ENCODE peak calls at places on chromosomes 12 and 14, in five cellular contexts. N is adrenal gland, R is IMR-90, D is BJ, E is hepatocyte. S is an unnamed sample.

GRCh38 chr12:120230326-120230973 is 29.5 kb upstream of the RPLP0 start:
- DNase-seq in N (peak), R (peak), D (peak), E (peak), S (no peak)

GRCh38 chr12:86241600-86241999 is 14.6 kb downstream of the MGAT4C start:
- DNase-seq in N (no peak), R (no peak), D (no peak), E (no peak), S (no peak)

GRCh38 chr12:75834591-75834990 is 197.0 kb downstream of the PHLDA1 start:
- DNase-seq in N (no peak), R (peak), D (no peak), E (no peak), S (no peak)

GRCh38 chr14:90574640-90575131 is 177.9 kb downstream of the CALM1 start:
- DNase-seq in N (no peak), R (no peak), D (no peak), E (no peak), S (no peak)

GRCh38 chr12:114668905-114669304 is 15.1 kb downstream of the TBX3 start:
- DNase-seq in N (peak), R (no peak), D (no peak), E (peak), S (no peak)

GRCh38 chr14:72142328-72142727 is 210.1 kb downstream of the RGS6 start:
- DNase-seq in N (no peak), R (no peak), D (no peak), E (no peak), S (no peak)

GRCh38 chr14:72463291-72463866 is 430.5 kb downstream of the DPF3 start:
- DNase-seq in N (peak), R (peak), D (peak), E (peak), S (no peak)

GRCh38 chr12:93441111-93441616 is 583 bp downstream of the UBE2N start:
- DNase-seq in N (peak), R (peak), D (no peak), E (peak), S (peak)

GRCh38 chr14:59090572-59090971 is 97.9 kb upstream of the DAAM1 start:
- DNase-seq in N (no peak), R (no peak), D (no peak), E (no peak), S (no peak)

GRCh38 chr12:2212971-2213869 is 160.4 kb downstream of the CACNA1C start:
- DNase-seq in N (no peak), R (no peak), D (no peak), E (peak), S (no peak)

GRCh38 chr12:68352067-68352466 is 19.9 kb upstream of the MDM1 start:
- DNase-seq in N (no peak), R (peak), D (no peak), E (no peak), S (no peak)

GRCh38 chr14:53501361-53502320 is 348.5 kb upstream of the DDHD1 start:
- DNase-seq in N (no peak), R (peak), D (no peak), E (peak), S (no peak)

GRCh38 chr14:89269404-89269803 is 147.6 kb downstream of the FOXN3 start:
- DNase-seq in N (peak), R (no peak), D (no peak), E (no peak), S (no peak)

GRCh38 chr14:102262894-102263462 is 42.0 kb downstream of the MOK start:
- DNase-seq in N (no peak), R (peak), D (no peak), E (no peak), S (no peak)

GRCh38 chr12:80794506-80794905 is 77.8 kb downstream of the MYF5 start:
- DNase-seq in N (no peak), R (no peak), D (no peak), E (no peak), S (no peak)

GRCh38 chr12:98416845-98417244 is 98.5 kb upstream of the TMPO start:
- DNase-seq in N (no peak), R (peak), D (no peak), E (no peak), S (no peak)

GRCh38 chr14:54622189-54622958 is 55.4 kb downstream of the SAMD4A start:
- DNase-seq in N (no peak), R (no peak), D (no peak), E (no peak), S (peak)

GRCh38 chr12:30219047-30219446 is 435.3 kb upstream of the TMTC1 start:
- DNase-seq in N (no peak), R (peak), D (no peak), E (no peak), S (no peak)

GRCh38 chr14:60093606-60094005 is 1.9 kb downstream of the PCNX4 start:
- DNase-seq in N (no peak), R (peak), D (no peak), E (no peak), S (no peak)

GRCh38 chr12:92675092-92675865 is 27.5 kb upstream of the PLEKHG7 start:
- DNase-seq in N (no peak), R (peak), D (no peak), E (no peak), S (no peak)

GRCh38 chr12:3461391-3461790 is 29.6 kb upstream of the PRMT8 start:
- DNase-seq in N (no peak), R (no peak), D (no peak), E (no peak), S (no peak)

GRCh38 chr12:12097821-12098688 is 27.3 kb downstream of the BCL2L14 start:
- DNase-seq in N (no peak), R (no peak), D (no peak), E (no peak), S (no peak)

GRCh38 chr12:130486891-130487416 is 149.3 kb downstream of the PIWIL1 start:
- DNase-seq in N (no peak), R (no peak), D (no peak), E (no peak), S (no peak)

GRCh38 chr12:113403435-113404415 is at the start of gene SDS:
- DNase-seq in N (peak), R (peak), D (no peak), E (peak), S (no peak)

GRCh38 chr14:50087350-50088116 is 28.8 kb downstream of the VCPKMT start:
- DNase-seq in N (no peak), R (no peak), D (no peak), E (no peak), S (no peak)

GRCh38 chr14:35362911-35363374 is 41.6 kb downstream of the NFKBIA start:
- DNase-seq in N (no peak), R (peak), D (no peak), E (no peak), S (no peak)

GRCh38 chr12:52795694-52796428 is at the start of gene KRT3:
- DNase-seq in N (no peak), R (no peak), D (no peak), E (no peak), S (no peak)

GRCh38 chr12:67919406-67919805 is 69.8 kb upstream of the IFNG-AS1 start:
- DNase-seq in N (no peak), R (no peak), D (no peak), E (no peak), S (no peak)

GRCh38 chr14:86973177-86973576 is 1019.8 kb downstream of the GALC start:
- DNase-seq in N (no peak), R (no peak), D (no peak), E (no peak), S (no peak)

GRCh38 chr12:113222730-113223531 is 1.7 kb downstream of the TPCN1 start:
- DNase-seq in N (peak), R (peak), D (peak), E (peak), S (no peak)

GRCh38 chr12:101875112-101875961 is 2.0 kb upstream of the DRAM1 start:
- DNase-seq in N (no peak), R (peak), D (no peak), E (no peak), S (no peak)

GRCh38 chr12:101881228-101881627 is 3.8 kb downstream of the DRAM1 start:
- DNase-seq in N (no peak), R (no peak), D (no peak), E (no peak), S (no peak)

GRCh38 chr12:101880769-101881168 is 3.4 kb downstream of the DRAM1 start:
- DNase-seq in N (no peak), R (no peak), D (no peak), E (no peak), S (no peak)

GRCh38 chr12:101877816-101878811 is 734 bp downstream of the DRAM1 start:
- DNase-seq in N (peak), R (no peak), D (no peak), E (peak), S (peak)

GRCh38 chr12:101876861-101877815 is at the start of gene DRAM1:
- DNase-seq in N (peak), R (peak), D (peak), E (peak), S (peak)
- TF ChIP-seq CTCF in N (peak), R (peak), D (peak), E (peak), S (peak)

GRCh38 chr12:58920102-58920955 is at the start of gene LRIG3:
- DNase-seq in N (peak), R (peak), D (no peak), E (peak), S (peak)
- TF ChIP-seq CTCF in N (peak), R (peak), D (peak), E (peak), S (peak)

DNA sequence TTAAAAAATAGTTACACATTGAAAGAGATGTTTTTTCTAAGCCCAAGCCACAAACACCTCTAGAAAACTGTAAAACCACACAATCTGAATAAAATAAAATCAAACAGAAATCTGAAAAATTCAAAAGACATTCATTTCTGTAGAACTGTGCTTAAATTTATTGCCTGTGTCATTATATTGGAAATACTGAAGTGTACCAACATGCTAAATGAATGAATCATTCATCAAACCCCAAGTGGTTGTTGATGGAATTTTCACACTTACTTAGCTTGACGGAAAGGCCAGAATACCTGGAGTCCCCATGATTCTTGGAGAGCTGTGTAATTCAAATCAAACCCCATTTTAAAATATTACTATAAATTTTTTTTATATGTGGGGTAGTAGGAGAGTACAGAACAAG is 2.7 kb downstream of the KITLG start:
- DNase-seq in N (no peak), R (no peak), D (no peak), E (no peak), S (no peak)
- TF ChIP-seq CTCF in N (no peak), R (no peak), D (peak), E (no peak), S (no peak)

DNA sequence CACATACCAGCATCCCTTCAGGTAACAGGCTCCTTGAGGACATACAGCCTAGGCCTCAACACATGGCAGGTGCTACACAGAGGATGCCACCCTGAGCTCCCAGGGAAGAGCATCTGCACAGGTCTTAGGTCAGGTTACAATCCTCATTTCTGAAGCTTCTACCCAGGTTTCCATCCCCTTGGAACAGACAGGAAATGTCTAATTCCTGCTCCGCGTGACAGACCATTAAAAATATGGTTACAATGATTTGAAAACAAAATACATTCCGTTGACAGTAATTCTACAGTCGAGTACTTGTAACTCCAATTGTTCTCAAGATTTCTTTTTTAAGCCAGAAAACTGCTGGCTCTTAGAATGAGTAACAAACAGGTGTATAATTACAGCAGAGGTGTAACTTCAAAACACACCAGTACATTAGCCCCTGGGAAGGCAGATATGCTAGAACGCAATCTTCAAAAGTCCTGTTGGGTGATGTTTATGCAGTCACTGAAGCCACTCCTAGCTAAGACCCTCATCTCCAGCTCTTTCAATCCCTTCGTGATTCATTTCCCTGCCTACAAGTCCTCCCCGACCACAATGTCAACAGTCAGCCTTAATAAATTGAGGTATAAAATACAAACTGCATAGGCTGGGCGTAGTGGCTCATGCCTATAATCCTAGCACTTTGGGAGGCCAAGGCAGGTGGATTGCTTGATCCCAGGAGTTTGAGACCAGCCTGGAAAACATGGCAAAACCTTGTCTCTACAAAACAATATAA is 11.6 kb downstream of the SETD3 start:
- DNase-seq in N (no peak), R (peak), D (no peak), E (no peak), S (no peak)
- TF ChIP-seq CTCF in N (no peak), R (no peak), D (no peak), E (no peak), S (no peak)

DNA sequence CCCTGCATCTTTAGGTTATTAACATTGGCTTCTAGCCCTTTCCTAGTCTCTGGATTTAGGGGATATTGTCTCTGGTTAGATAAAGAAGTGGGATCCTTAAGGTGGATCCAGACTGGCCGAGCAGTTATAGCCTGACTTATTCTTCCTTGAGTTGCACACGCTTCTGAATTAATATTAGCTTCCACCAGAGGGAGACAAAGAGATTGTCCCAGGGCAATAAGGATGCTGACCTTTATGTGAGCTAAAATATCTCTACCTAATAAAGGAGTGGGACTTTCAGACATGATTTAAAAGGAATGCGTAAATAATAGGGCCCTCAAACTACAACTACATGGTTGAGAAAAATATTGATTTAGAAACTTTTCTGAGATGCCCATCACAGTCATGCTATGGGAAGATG is 139.7 kb downstream of the SLCO1B3 start:
- DNase-seq in N (no peak), R (no peak), D (no peak), E (peak), S (peak)
- TF ChIP-seq CTCF in N (peak), R (no peak), D (no peak), E (peak), S (peak)

DNA sequence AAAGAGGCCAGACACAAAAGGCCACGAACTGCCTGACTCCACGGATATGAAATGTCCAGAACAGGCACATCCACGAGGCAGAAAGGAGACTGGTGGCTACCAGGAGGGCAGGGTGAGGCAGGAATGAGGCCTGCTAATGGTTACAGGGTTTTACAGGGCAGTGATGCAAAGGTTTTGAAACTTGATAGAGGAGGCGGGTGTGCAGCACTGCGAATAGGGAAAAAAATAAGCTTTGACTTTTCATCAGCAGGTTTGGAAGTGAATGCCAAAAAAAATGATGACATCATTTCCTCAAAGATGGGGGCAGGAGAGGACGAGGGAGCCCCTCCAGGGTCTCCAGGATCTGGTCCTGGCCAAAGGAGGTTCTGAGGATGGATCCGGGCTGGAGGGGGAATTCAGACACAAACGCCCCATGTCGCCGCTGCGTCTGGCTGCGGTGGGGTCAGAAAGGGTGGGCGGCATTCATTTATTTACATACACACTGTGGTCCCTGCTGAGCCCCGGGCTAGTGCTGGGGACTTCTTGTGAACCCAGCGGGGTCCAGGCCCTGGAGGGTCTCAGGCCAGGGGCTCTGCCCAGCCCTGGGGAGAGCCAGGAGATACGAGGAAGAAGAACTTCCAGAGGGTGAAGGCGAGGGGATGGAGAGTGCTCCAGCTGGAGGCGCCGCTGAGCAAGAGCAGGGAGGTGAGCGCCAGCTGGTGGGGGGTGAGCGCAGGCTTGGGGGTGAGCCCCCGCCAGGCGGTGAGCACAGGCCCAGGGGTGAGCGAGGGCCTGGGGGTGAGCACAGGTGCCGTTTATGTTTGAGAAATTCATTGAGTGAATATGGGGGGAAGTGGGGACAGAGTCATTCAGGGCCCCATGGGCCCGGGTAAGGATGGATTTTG is 68.3 kb downstream of the NCOR2 start:
- DNase-seq in N (no peak), R (peak), D (no peak), E (no peak), S (no peak)
- TF ChIP-seq CTCF in N (no peak), R (no peak), D (no peak), E (no peak), S (peak)

DNA sequence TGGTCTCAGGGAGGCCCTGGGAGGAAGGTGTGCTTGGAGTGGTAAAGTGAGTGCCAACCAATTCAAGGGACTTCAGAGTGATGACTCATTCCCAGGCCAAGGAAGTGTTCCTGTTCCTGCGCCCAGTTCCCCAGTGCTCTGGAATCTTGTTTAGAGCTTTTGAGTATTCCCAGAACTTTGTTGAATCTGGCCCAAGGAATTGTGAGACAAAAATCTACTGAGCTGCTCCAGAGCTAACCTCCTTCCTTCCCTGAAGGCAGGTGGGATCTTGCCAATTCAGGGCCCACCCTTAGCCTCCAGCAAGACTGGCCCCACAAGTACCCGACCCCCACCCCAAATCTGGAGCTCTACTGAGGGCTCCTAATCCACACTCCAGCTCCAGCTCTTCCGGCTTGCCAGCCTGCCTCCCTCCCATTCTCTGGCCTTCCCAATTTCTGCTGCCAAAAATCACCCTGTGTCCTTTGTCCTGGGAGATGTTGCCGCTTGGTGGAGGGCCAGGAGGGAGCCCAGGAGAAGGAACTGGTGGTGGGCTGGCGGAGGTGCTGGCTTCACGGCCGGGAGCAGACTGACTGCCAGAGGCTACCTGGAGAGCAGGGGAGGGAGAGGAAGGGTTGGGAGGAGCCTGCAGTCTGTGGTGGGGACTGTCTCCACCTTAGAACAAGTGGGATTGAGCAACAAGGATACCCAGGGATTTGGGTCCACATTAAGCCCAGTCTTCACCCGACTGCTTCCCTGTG is 2.0 kb upstream of the ATN1 start:
- DNase-seq in N (peak), R (peak), D (peak), E (peak), S (no peak)
- TF ChIP-seq CTCF in N (peak), R (no peak), D (no peak), E (no peak), S (no peak)